ENCODE peak calls at places on chromosomes 4 and X, in four cellular contexts. S, M, U and A are unnamed samples.

GRCh38 chr4:105186701-105187158 is 40.1 kb downstream of the TET2 start:
- DNase-seq in S (peak; percentile 25), M (no peak), U (no peak), A (no peak)

GRCh38 chr4:136713140-136713539 is 819.2 kb downstream of the PCDH18 start:
- DNase-seq in S (no peak), U (no peak), M (no peak), A (no peak)

GRCh38 chrX:50448565-50448964 is 22.1 kb downstream of the DGKK start:
- DNase-seq in S (no peak), U (peak; percentile 69), M (no peak), A (no peak)

GRCh38 chr4:60209588-60209987 is 990.5 kb upstream of the ADGRL3 start:
- DNase-seq in M (no peak), U (no peak), S (no peak), A (no peak)

GRCh38 chrX:2410279-2411020 is 90.3 kb downstream of the DHRSX start:
- DNase-seq in U (no peak), S (no peak), M (no peak), A (no peak)

GRCh38 chr4:78781925-78782324 is 5.8 kb downstream of the BMP2K start:
- DNase-seq in U (no peak), S (no peak), M (no peak), A (no peak)

GRCh38 chrX:53262918-53263394 is 18.4 kb downstream of the IQSEC2 start:
- DNase-seq in S (no peak), U (peak; percentile 34), M (no peak), A (no peak)

GRCh38 chr4:147740176-147740575 is 8.3 kb downstream of the ARHGAP10 start:
- DNase-seq in S (no peak), U (no peak), M (no peak), A (no peak)

GRCh38 chr4:155960522-155960921 is 6.9 kb upstream of the CTSO start:
- DNase-seq in M (no peak), S (no peak), U (no peak), A (no peak)

GRCh38 chr4:59243038-59243437 is 1957.1 kb upstream of the ADGRL3 start:
- DNase-seq in U (no peak), M (no peak), S (no peak), A (no peak)

GRCh38 chr4:163665521-163666334 is 171.2 kb downstream of the TMA16 start:
- DNase-seq in U (no peak), M (no peak), S (no peak), A (no peak)

GRCh38 chr4:140666889-140667614 is 89.1 kb downstream of the TBC1D9 start:
- DNase-seq in S (no peak), M (no peak), U (no peak), A (peak; percentile 46)

GRCh38 chr4:39521253-39521908 is 5.9 kb downstream of the UGDH start:
- DNase-seq in S (no peak), M (no peak), U (no peak), A (no peak)

GRCh38 chr4:86098691-86099090 is 261.2 kb downstream of the MAPK10 start:
- DNase-seq in M (no peak), U (no peak), S (no peak), A (no peak)

GRCh38 chr4:147617841-147618421 is 734 bp downstream of the TMEM184C start:
- DNase-seq in U (no peak), S (no peak), M (no peak), A (no peak)

GRCh38 chr4:25271866-25272265 is 38.0 kb downstream of the PI4K2B start:
- DNase-seq in S (no peak), M (no peak), U (no peak), A (no peak)

GRCh38 chrX:43720082-43720481 is 64.0 kb downstream of the MAOA start:
- DNase-seq in M (no peak), S (no peak), U (no peak), A (no peak)

GRCh38 chr4:137519406-137519805 is 12.9 kb downstream of the PCDH18 start:
- DNase-seq in S (no peak), M (no peak), U (no peak), A (no peak)

GRCh38 chr4:26812049-26812729 is 48.5 kb upstream of the STIM2 start:
- DNase-seq in M (no peak), U (no peak), S (no peak), A (no peak)

GRCh38 chrX:150692837-150693781 is at the start of gene MTMR1:
- DNase-seq in S (peak; percentile 41), M (peak; percentile 46), U (no peak), A (peak; percentile 56)

GRCh38 chr4:13430834-13431568 is 53.1 kb downstream of the RAB28 start:
- DNase-seq in S (no peak), M (peak; percentile 5), U (no peak), A (no peak)

GRCh38 chr4:154164931-154165839 is 326.4 kb downstream of the DCHS2 start:
- DNase-seq in M (no peak), S (no peak), U (peak; percentile 86), A (no peak)

GRCh38 chr4:20253799-20254409 is 2.2 kb downstream of the SLIT2 start:
- DNase-seq in S (peak; percentile 7), U (no peak), M (peak; percentile 12), A (peak; percentile 40)

GRCh38 chrX:16462912-16463311 is 187.0 kb upstream of the S100G start:
- DNase-seq in M (no peak), S (no peak), U (no peak), A (no peak)

GRCh38 chrX:17588303-17588702 is 149.0 kb upstream of the SCML1 start:
- DNase-seq in S (no peak), M (no peak), U (no peak), A (no peak)

DNA sequence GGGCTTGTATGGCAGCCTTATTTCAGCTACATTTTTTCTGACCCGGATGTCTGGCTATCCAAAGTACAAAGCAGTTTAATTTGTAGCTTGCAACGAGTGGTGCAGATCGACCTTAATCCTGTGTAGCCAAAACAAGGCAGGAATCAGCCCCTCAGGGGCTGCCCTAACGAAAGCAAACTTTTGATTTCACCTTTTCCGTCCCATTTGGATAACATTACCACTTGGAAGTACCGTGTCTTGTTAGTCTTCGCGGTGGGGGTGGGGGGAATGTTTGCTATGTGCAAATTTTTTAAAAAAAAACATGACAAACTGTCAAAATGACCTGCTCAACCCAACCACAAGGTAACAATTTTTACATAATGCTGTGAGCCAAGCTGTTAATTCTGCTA is 766 bp upstream of the DNAJB14 start:
- DNase-seq in M (no peak), U (no peak), S (no peak), A (no peak)
- H3K4me1 ChIP-seq in M (peaks cover 32% of the 10 kb centered on the region), U (peaks cover 39% of the 10 kb centered on the region), S (no peaks in the 10 kb centered on the region), A (no peaks in the 10 kb centered on the region)

GRCh38 chr4:107083-107443 is 17.2 kb upstream of the ZNF718 start:
- DNase-seq in S (no peak), U (no peak), M (no peak), A (no peak)

GRCh38 chr4:112771-113170 is 11.5 kb upstream of the ZNF718 start:
- DNase-seq in M (no peak), S (no peak), U (no peak), A (no peak)

GRCh38 chr4:113732-114131 is 10.6 kb upstream of the ZNF718 start:
- DNase-seq in U (no peak), S (no peak), M (no peak), A (no peak)

GRCh38 chr4:107444-108429 is 16.6 kb upstream of the ZNF718 start:
- DNase-seq in S (no peak), U (no peak), M (peak; percentile 15), A (no peak)
- H3K4me3 ChIP-seq in S (no peak overlapping the region), U (no peak overlapping the region), M (no peak overlapping the region), A (no peak overlapping the region)

GRCh38 chr4:1285151-1285789 is 4.4 kb upstream of the MAEA start:
- DNase-seq in M (no peak), S (no peak), U (no peak), A (no peak)

GRCh38 chr4:1288786-1289185 is 905 bp upstream of the MAEA start:
- DNase-seq in S (no peak), U (no peak), M (no peak), A (no peak)

GRCh38 chr4:1285790-1286553 is 3.7 kb upstream of the MAEA start:
- DNase-seq in U (no peak), S (peak; percentile 69), M (no peak), A (no peak)

GRCh38 chr4:1279253-1279652 is 10.4 kb upstream of the MAEA start:
- DNase-seq in M (no peak), U (no peak), S (no peak), A (no peak)

DNA sequence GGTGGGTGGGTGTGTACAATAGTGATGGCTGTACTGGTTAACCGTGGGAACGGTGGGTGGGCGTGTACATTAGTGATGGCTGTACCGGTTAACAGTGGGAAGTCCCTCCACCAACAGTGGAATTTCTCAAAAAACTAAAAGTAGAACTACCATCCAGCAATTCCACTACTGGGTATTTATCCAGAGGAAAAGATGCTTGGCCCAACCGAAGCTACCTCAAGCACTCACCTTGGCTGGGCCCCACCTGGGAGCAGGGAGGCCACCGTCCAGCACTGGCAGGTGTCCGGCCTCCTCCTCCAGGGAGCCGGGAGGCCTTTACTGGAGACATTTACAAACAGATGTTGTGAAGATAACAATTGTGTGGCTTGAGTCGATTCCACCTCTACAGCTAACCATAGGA is 6.0 kb upstream of the MAEA start:
- DNase-seq in S (no peak), U (no peak), M (no peak), A (no peak)
- H3K27me3 ChIP-seq in S (no peaks in the 10 kb centered on the region), U (no peaks in the 10 kb centered on the region), M (no peaks in the 10 kb centered on the region), A (no peaks in the 10 kb centered on the region)

GRCh38 chr4:89296399-89296798 is 11.2 kb downstream of the GPRIN3 start:
- DNase-seq in U (no peak), S (no peak), M (no peak), A (no peak)
- H3K4me1 ChIP-seq in U (peaks cover 3% of the 10 kb centered on the region), S (no peaks in the 10 kb centered on the region), M (peaks cover 70% of the 10 kb centered on the region), A (no peaks in the 10 kb centered on the region)

GRCh38 chrX:31265383-31265782 is 193.5 kb upstream of the FTHL17 start:
- DNase-seq in U (no peak), S (no peak), M (no peak), A (no peak)
- H3K4me3 ChIP-seq in U (no peak overlapping the region), S (no peak overlapping the region), M (no peak overlapping the region), A (peak overlapping the region; percentile 68)

GRCh38 chrX:133402042-133402453 is 13.2 kb downstream of the GPC4 start:
- DNase-seq in S (no peak), M (no peak), U (no peak), A (no peak)

GRCh38 chrX:133405498-133406180 is 9.7 kb downstream of the GPC4 start:
- DNase-seq in S (no peak), U (no peak), M (no peak), A (no peak)

GRCh38 chrX:133401539-133401938 is 13.8 kb downstream of the GPC4 start:
- DNase-seq in M (no peak), S (no peak), U (no peak), A (no peak)

GRCh38 chrX:133402830-133403625 is 12.3 kb downstream of the GPC4 start:
- DNase-seq in M (no peak), U (no peak), S (no peak), A (no peak)

GRCh38 chrX:133403984-133404383 is 11.3 kb downstream of the GPC4 start:
- DNase-seq in M (no peak), U (no peak), S (no peak), A (no peak)
- H3K27me3 ChIP-seq in M (no peaks in the 10 kb centered on the region), U (no peaks in the 10 kb centered on the region), S (no peaks in the 10 kb centered on the region), A (no peaks in the 10 kb centered on the region)